ENCODE peak calls at places on chromosomes 5 and 9, in four cellular contexts. One of them, this sample, is unnamed.

GRCh38 chr5:59768204-59769040 is 125.1 kb downstream of the PDE4D start:
- DNase-seq in lung: peak; percentile 66
- DNase-seq in CD4-positive, alpha-beta T cell: peak; percentile 1
- DNase-seq in A549: peak; percentile 90
- DNase-seq in this sample: peak; percentile 10

GRCh38 chr5:777756-778161 is 6.8 kb downstream of the ZDHHC11B start:
- DNase-seq in A549: no peak
- DNase-seq in CD4-positive, alpha-beta T cell: no peak
- DNase-seq in lung: no peak
- DNase-seq in this sample: no peak

GRCh38 chr5:145568581-145568980 is 266.6 kb downstream of the PRELID2 start:
- DNase-seq in CD4-positive, alpha-beta T cell: no peak
- DNase-seq in A549: no peak
- DNase-seq in lung: no peak
- DNase-seq in this sample: no peak

GRCh38 chr5:149212203-149212951 is 59.3 kb upstream of the AFAP1L1 start:
- DNase-seq in A549: no peak
- DNase-seq in lung: no peak
- DNase-seq in CD4-positive, alpha-beta T cell: no peak
- DNase-seq in this sample: no peak

GRCh38 chr5:141234109-141234508 is 11.0 kb downstream of the PCDHB14 start:
- DNase-seq in lung: no peak
- DNase-seq in A549: no peak
- DNase-seq in CD4-positive, alpha-beta T cell: no peak
- DNase-seq in this sample: no peak

GRCh38 chr9:89372230-89372816 is 54.0 kb downstream of the SECISBP2 start:
- DNase-seq in lung: no peak
- DNase-seq in A549: peak; percentile 29
- DNase-seq in CD4-positive, alpha-beta T cell: peak; percentile 22
- DNase-seq in this sample: no peak

GRCh38 chr9:88523056-88523455 is 11.9 kb upstream of the NXNL2 start:
- DNase-seq in CD4-positive, alpha-beta T cell: no peak
- DNase-seq in lung: no peak
- DNase-seq in A549: no peak
- DNase-seq in this sample: no peak

GRCh38 chr5:42991477-42992034 is 48.6 kb downstream of the ANXA2R start:
- DNase-seq in lung: no peak
- DNase-seq in A549: no peak
- DNase-seq in CD4-positive, alpha-beta T cell: no peak
- DNase-seq in this sample: no peak

GRCh38 chr5:109580225-109580624 is 109.5 kb upstream of the MAN2A1 start:
- DNase-seq in CD4-positive, alpha-beta T cell: no peak
- DNase-seq in A549: no peak
- DNase-seq in lung: no peak
- DNase-seq in this sample: no peak

GRCh38 chr9:96156578-96156977 is 145.4 kb downstream of the HSD17B3 start:
- DNase-seq in CD4-positive, alpha-beta T cell: no peak
- DNase-seq in A549: no peak
- DNase-seq in lung: no peak
- DNase-seq in this sample: no peak

GRCh38 chr5:43627028-43627427 is 24.0 kb downstream of the NNT start:
- DNase-seq in A549: peak; percentile 81
- DNase-seq in CD4-positive, alpha-beta T cell: no peak
- DNase-seq in lung: no peak
- DNase-seq in this sample: no peak

GRCh38 chr5:99000878-99001277 is 72.1 kb upstream of the CHD1 start:
- DNase-seq in lung: no peak
- DNase-seq in CD4-positive, alpha-beta T cell: no peak
- DNase-seq in A549: no peak
- DNase-seq in this sample: no peak

GRCh38 chr5:39223568-39224156 is 4.3 kb upstream of the FYB1 start:
- DNase-seq in A549: no peak
- DNase-seq in CD4-positive, alpha-beta T cell: no peak
- DNase-seq in lung: no peak
- DNase-seq in this sample: no peak

GRCh38 chr5:113311301-113311700 is 123.5 kb downstream of the TSSK1B start:
- DNase-seq in CD4-positive, alpha-beta T cell: no peak
- DNase-seq in A549: no peak
- DNase-seq in lung: no peak
- DNase-seq in this sample: no peak

GRCh38 chr5:157484768-157485167 is 24.8 kb downstream of the NIPAL4 start:
- DNase-seq in A549: no peak
- DNase-seq in lung: peak; percentile 45
- DNase-seq in CD4-positive, alpha-beta T cell: no peak
- DNase-seq in this sample: no peak

GRCh38 chr5:141483842-141484241 is 988 bp upstream of the PCDHGC4 start:
- DNase-seq in A549: no peak
- DNase-seq in CD4-positive, alpha-beta T cell: no peak
- DNase-seq in lung: no peak
- DNase-seq in this sample: no peak

GRCh38 chr9:89805726-89806125 is 200.9 kb downstream of the GADD45G start:
- DNase-seq in lung: no peak
- DNase-seq in CD4-positive, alpha-beta T cell: no peak
- DNase-seq in A549: no peak
- DNase-seq in this sample: no peak

GRCh38 chr5:74067748-74068541 is 441.9 kb downstream of the ARHGEF28 start:
- DNase-seq in CD4-positive, alpha-beta T cell: no peak
- DNase-seq in lung: no peak
- DNase-seq in A549: peak; percentile 11
- DNase-seq in this sample: no peak

GRCh38 chr5:120256376-120256775 is 207.7 kb upstream of the PRR16 start:
- DNase-seq in CD4-positive, alpha-beta T cell: no peak
- DNase-seq in A549: no peak
- DNase-seq in lung: no peak
- DNase-seq in this sample: no peak

GRCh38 chr9:7186175-7186574 is 428.4 kb downstream of the KDM4C start:
- DNase-seq in A549: peak; percentile 57
- DNase-seq in CD4-positive, alpha-beta T cell: no peak
- DNase-seq in lung: no peak
- DNase-seq in this sample: no peak

GRCh38 chr9:81592890-81593271 is 96.5 kb downstream of the TLE1 start:
- DNase-seq in lung: peak; percentile 30
- DNase-seq in A549: no peak
- DNase-seq in CD4-positive, alpha-beta T cell: no peak
- DNase-seq in this sample: no peak

GRCh38 chr9:94912700-94913249 is 186.3 kb downstream of the AOPEP start:
- DNase-seq in A549: peak; percentile 93
- DNase-seq in lung: peak; percentile 30
- DNase-seq in CD4-positive, alpha-beta T cell: no peak
- DNase-seq in this sample: no peak

GRCh38 chr5:143648696-143649095 is 163.3 kb upstream of the HMHB1 start:
- DNase-seq in CD4-positive, alpha-beta T cell: no peak
- DNase-seq in A549: peak; percentile 53
- DNase-seq in lung: no peak
- DNase-seq in this sample: no peak

GRCh38 chr9:107007361-107007760 is 144.4 kb downstream of the ZNF462 start:
- DNase-seq in lung: no peak
- DNase-seq in CD4-positive, alpha-beta T cell: no peak
- DNase-seq in A549: no peak
- DNase-seq in this sample: no peak

GRCh38 chr5:141598389-141599360 is 20.1 kb downstream of the DIAPH1 start:
- DNase-seq in lung: no peak
- DNase-seq in CD4-positive, alpha-beta T cell: no peak
- DNase-seq in A549: no peak
- DNase-seq in this sample: no peak

GRCh38 chr9:83011611-83012010 is 51.3 kb downstream of the RASEF start:
- DNase-seq in lung: no peak
- DNase-seq in CD4-positive, alpha-beta T cell: no peak
- DNase-seq in A549: no peak
- DNase-seq in this sample: no peak

GRCh38 chr9:114448706-114449105 is 56.6 kb downstream of the WHRN start:
- DNase-seq in CD4-positive, alpha-beta T cell: no peak
- DNase-seq in lung: no peak
- DNase-seq in A549: no peak
- DNase-seq in this sample: no peak

GRCh38 chr5:61894046-61894445 is 412.0 kb upstream of the KIF2A start:
- DNase-seq in CD4-positive, alpha-beta T cell: no peak
- DNase-seq in A549: no peak
- DNase-seq in lung: no peak
- DNase-seq in this sample: no peak

GRCh38 chr5:111697215-111697614 is 59.8 kb downstream of the NREP start:
- DNase-seq in A549: no peak
- DNase-seq in lung: no peak
- DNase-seq in CD4-positive, alpha-beta T cell: no peak
- DNase-seq in this sample: no peak

GRCh38 chr9:92764381-92764987 is at the start of gene BICD2:
- DNase-seq in A549: no peak
- DNase-seq in lung: peak; percentile 46
- DNase-seq in CD4-positive, alpha-beta T cell: no peak
- DNase-seq in this sample: no peak

GRCh38 chr9:4803670-4804530 is 11.2 kb downstream of the RCL1 start:
- DNase-seq in CD4-positive, alpha-beta T cell: no peak
- DNase-seq in A549: no peak
- DNase-seq in lung: no peak
- DNase-seq in this sample: no peak

GRCh38 chr9:37259906-37260305 is 139.5 kb downstream of the ZCCHC7 start:
- DNase-seq in A549: no peak
- DNase-seq in CD4-positive, alpha-beta T cell: no peak
- DNase-seq in lung: no peak
- DNase-seq in this sample: no peak

GRCh38 chr5:39106332-39106731 is 32.1 kb upstream of the RICTOR start:
- DNase-seq in lung: no peak
- DNase-seq in CD4-positive, alpha-beta T cell: no peak
- DNase-seq in A549: peak; percentile 43
- DNase-seq in this sample: no peak

GRCh38 chr5:112703866-112704820 is 33.5 kb upstream of the APC start:
- DNase-seq in A549: no peak
- DNase-seq in CD4-positive, alpha-beta T cell: no peak
- DNase-seq in lung: no peak
- DNase-seq in this sample: no peak

GRCh38 chr5:31197183-31197582 is 3.7 kb downstream of the CDH6 start:
- DNase-seq in lung: no peak
- DNase-seq in A549: peak; percentile 0
- DNase-seq in CD4-positive, alpha-beta T cell: no peak
- DNase-seq in this sample: no peak

GRCh38 chr9:26077860-26078259 is 399.6 kb upstream of the TUSC1 start:
- DNase-seq in A549: no peak
- DNase-seq in CD4-positive, alpha-beta T cell: no peak
- DNase-seq in lung: no peak
- DNase-seq in this sample: no peak

GRCh38 chr5:84248013-84248412 is 136.7 kb downstream of the EDIL3 start:
- DNase-seq in lung: no peak
- DNase-seq in A549: peak; percentile 42
- DNase-seq in CD4-positive, alpha-beta T cell: no peak
- DNase-seq in this sample: no peak

GRCh38 chr5:171310334-171310815 is 1.3 kb downstream of the TLX3 start:
- DNase-seq in CD4-positive, alpha-beta T cell: no peak
- DNase-seq in lung: no peak
- DNase-seq in A549: no peak
- DNase-seq in this sample: no peak
- H3K9me3 ChIP-seq in CD4-positive, alpha-beta T cell: no peaks in the 10 kb centered on the region
- H3K9me3 ChIP-seq in lung: no peaks in the 10 kb centered on the region
- H3K9me3 ChIP-seq in A549: no peaks in the 10 kb centered on the region
- H3K9me3 ChIP-seq in this sample: no peaks in the 10 kb centered on the region

GRCh38 chr5:179210478-179210877 is 134.8 kb downstream of the ADAMTS2 start:
- DNase-seq in CD4-positive, alpha-beta T cell: no peak
- DNase-seq in lung: no peak
- DNase-seq in A549: no peak
- DNase-seq in this sample: no peak
- H3K9me3 ChIP-seq in CD4-positive, alpha-beta T cell: no peaks in the 10 kb centered on the region
- H3K9me3 ChIP-seq in lung: no peaks in the 10 kb centered on the region
- H3K9me3 ChIP-seq in A549: peaks cover 7% of the 10 kb centered on the region
- H3K9me3 ChIP-seq in this sample: no peaks in the 10 kb centered on the region

GRCh38 chr9:40913096-40913719 is 215.3 kb downstream of the FOXD4L6 start:
- DNase-seq in CD4-positive, alpha-beta T cell: no peak
- DNase-seq in lung: no peak
- DNase-seq in A549: no peak
- DNase-seq in this sample: no peak
- H3K9me3 ChIP-seq in CD4-positive, alpha-beta T cell: peaks cover 76% of the 10 kb centered on the region
- H3K9me3 ChIP-seq in lung: peaks cover 56% of the 10 kb centered on the region
- H3K9me3 ChIP-seq in A549: peaks cover 80% of the 10 kb centered on the region
- H3K9me3 ChIP-seq in this sample: peaks cover 62% of the 10 kb centered on the region

GRCh38 chr5:124178050-124178449 is 568.4 kb downstream of the ZNF608 start:
- DNase-seq in A549: no peak
- DNase-seq in CD4-positive, alpha-beta T cell: no peak
- DNase-seq in lung: no peak
- DNase-seq in this sample: no peak

GRCh38 chr5:124172389-124173003 is 573.9 kb downstream of the ZNF608 start:
- DNase-seq in CD4-positive, alpha-beta T cell: no peak
- DNase-seq in lung: no peak
- DNase-seq in A549: no peak
- DNase-seq in this sample: no peak

GRCh38 chr5:124176692-124177091 is 569.7 kb downstream of the ZNF608 start:
- DNase-seq in CD4-positive, alpha-beta T cell: no peak
- DNase-seq in A549: no peak
- DNase-seq in lung: no peak
- DNase-seq in this sample: no peak

GRCh38 chr5:124173386-124173785 is 573.1 kb downstream of the ZNF608 start:
- DNase-seq in A549: no peak
- DNase-seq in lung: no peak
- DNase-seq in CD4-positive, alpha-beta T cell: no peak
- DNase-seq in this sample: no peak
- H3K9me3 ChIP-seq in A549: peaks cover 3% of the 10 kb centered on the region
- H3K9me3 ChIP-seq in lung: peaks cover 10% of the 10 kb centered on the region
- H3K9me3 ChIP-seq in CD4-positive, alpha-beta T cell: no peaks in the 10 kb centered on the region
- H3K9me3 ChIP-seq in this sample: peaks cover 4% of the 10 kb centered on the region

DNA sequence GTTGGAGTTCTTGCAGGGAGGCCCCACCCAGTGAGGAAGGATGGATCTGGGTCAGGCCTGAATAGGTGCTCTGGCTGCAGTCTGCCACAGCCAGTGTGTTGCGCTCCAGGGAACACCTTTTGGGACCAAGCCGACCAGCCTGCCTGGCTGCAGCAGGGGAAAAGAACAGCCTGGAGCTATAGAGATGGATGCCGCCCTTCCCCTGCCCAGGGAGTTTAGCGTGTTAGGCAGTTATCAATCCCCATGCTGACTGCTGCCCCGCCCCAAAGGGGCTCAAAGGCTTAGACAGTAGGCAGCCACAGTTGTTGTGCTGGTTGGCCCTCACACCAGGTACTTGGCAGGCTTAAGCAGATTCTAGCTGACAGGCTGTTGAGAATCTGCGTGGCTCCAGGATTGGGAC is 153.4 kb upstream of the ADAMTS19 start:
- DNase-seq in lung: no peak
- DNase-seq in CD4-positive, alpha-beta T cell: no peak
- DNase-seq in A549: no peak
- DNase-seq in this sample: no peak
- H3K9me3 ChIP-seq in lung: no peaks in the 10 kb centered on the region
- H3K9me3 ChIP-seq in CD4-positive, alpha-beta T cell: peaks cover 14% of the 10 kb centered on the region
- H3K9me3 ChIP-seq in A549: peaks cover 4% of the 10 kb centered on the region
- H3K9me3 ChIP-seq in this sample: no peaks in the 10 kb centered on the region

GRCh38 chr5:179435731-179436315 is 90.6 kb upstream of the ADAMTS2 start:
- DNase-seq in A549: no peak
- DNase-seq in CD4-positive, alpha-beta T cell: no peak
- DNase-seq in lung: no peak
- DNase-seq in this sample: no peak
- H3K9me3 ChIP-seq in A549: peaks cover 5% of the 10 kb centered on the region
- H3K9me3 ChIP-seq in CD4-positive, alpha-beta T cell: no peaks in the 10 kb centered on the region
- H3K9me3 ChIP-seq in lung: no peaks in the 10 kb centered on the region
- H3K9me3 ChIP-seq in this sample: no peaks in the 10 kb centered on the region

GRCh38 chr5:57850109-57850508 is 367.5 kb upstream of the ACTBL2 start:
- DNase-seq in lung: no peak
- DNase-seq in A549: no peak
- DNase-seq in CD4-positive, alpha-beta T cell: no peak
- DNase-seq in this sample: no peak
- H3K9me3 ChIP-seq in lung: no peaks in the 10 kb centered on the region
- H3K9me3 ChIP-seq in A549: no peaks in the 10 kb centered on the region
- H3K9me3 ChIP-seq in CD4-positive, alpha-beta T cell: no peaks in the 10 kb centered on the region
- H3K9me3 ChIP-seq in this sample: no peaks in the 10 kb centered on the region

GRCh38 chr5:57311251-57311650 is 137.4 kb downstream of the GPBP1 start:
- DNase-seq in lung: no peak
- DNase-seq in CD4-positive, alpha-beta T cell: no peak
- DNase-seq in A549: no peak
- DNase-seq in this sample: no peak
- H3K9me3 ChIP-seq in lung: peaks cover 5% of the 10 kb centered on the region
- H3K9me3 ChIP-seq in CD4-positive, alpha-beta T cell: no peaks in the 10 kb centered on the region
- H3K9me3 ChIP-seq in A549: peaks cover 16% of the 10 kb centered on the region
- H3K9me3 ChIP-seq in this sample: no peaks in the 10 kb centered on the region